ENCODE peak calls at places on chromosomes 11 and 22, in seven cellular contexts. G is progenitor cell of endocrine pancreas; U is GM12865; S is lung; D is T-helper 9 cell; H is activated CD8-positive, alpha-beta memory T cell treated with anti-CD3 and anti-CD28 coated beads, Interleukin-2, amount 50 U/mL, for 4 hours; W is NCI-H187. B is an unnamed sample.

GRCh38 chr11:1407668-1408067 is 17.9 kb downstream of the BRSK2 start:
- DNase-seq in G (no peak), U (no peak), S (no peak), D (no peak), H (no peak), W (no peak), B (no peak)

GRCh38 chr11:11813288-11813962 is 28.3 kb upstream of the USP47 start:
- DNase-seq in G (no peak), U (no peak), S (peak), D (no peak), H (no peak), W (no peak), B (no peak)

GRCh38 chr11:67265633-67266423 is 445 bp upstream of the GRK2 start:
- DNase-seq in G (peak), U (peak), S (peak), D (peak), H (peak), W (peak), B (peak)

GRCh38 chr11:108516125-108516524 is 17.9 kb upstream of the POGLUT3 start:
- DNase-seq in G (no peak), U (no peak), S (no peak), D (no peak), H (no peak), W (no peak), B (no peak)

GRCh38 chr11:1149545-1149944 is 8.2 kb upstream of the MUC5AC start:
- DNase-seq in G (no peak), U (no peak), S (no peak), D (no peak), H (no peak), W (no peak), B (no peak)

GRCh38 chr11:86719781-86720463 is 47.5 kb upstream of the ME3 start:
- DNase-seq in G (no peak), U (no peak), S (no peak), D (no peak), H (no peak), W (no peak), B (no peak)

GRCh38 chr11:70348608-70349007 is 49.7 kb upstream of the CTTN start:
- DNase-seq in G (no peak), U (no peak), S (no peak), D (no peak), H (no peak), W (no peak), B (no peak)

GRCh38 chr11:73597956-73598718 is at the start of gene FAM168A:
- DNase-seq in G (peak), U (peak), S (peak), D (peak), H (peak), W (peak), B (peak)

GRCh38 chr11:255816-256215 is 19.0 kb downstream of the PSMD13 start:
- DNase-seq in G (no peak), U (no peak), S (no peak), D (no peak), H (no peak), W (no peak), B (no peak)

GRCh38 chr22:41801147-41801819 is 804 bp downstream of the CCDC134 start:
- DNase-seq in G (no peak), U (no peak), S (no peak), D (no peak), H (no peak), W (no peak), B (no peak)

GRCh38 chr11:7531011-7531410 is 17.2 kb downstream of the PPFIBP2 start:
- DNase-seq in G (no peak), U (peak), S (no peak), D (no peak), H (no peak), W (no peak), B (no peak)

GRCh38 chr11:123202723-123203122 is 7.7 kb upstream of the CLMP start:
- DNase-seq in G (no peak), U (no peak), S (no peak), D (no peak), H (no peak), W (no peak), B (no peak)

GRCh38 chr11:12457030-12457600 is 79.7 kb downstream of the PARVA start:
- DNase-seq in G (no peak), U (no peak), S (no peak), D (no peak), H (no peak), W (no peak), B (no peak)

GRCh38 chr11:62791501-62792192 is at the start of gene TMEM223:
- DNase-seq in G (peak), U (peak), S (peak), D (peak), H (peak), W (peak), B (peak)

GRCh38 chr11:130170345-130170744 is 10.8 kb downstream of the ST14 start:
- DNase-seq in G (no peak), U (no peak), S (no peak), D (no peak), H (no peak), W (no peak), B (peak)

GRCh38 chr11:78691215-78691614 is 116.6 kb upstream of the NARS2 start:
- DNase-seq in G (no peak), U (no peak), S (no peak), D (no peak), H (no peak), W (no peak), B (no peak)

GRCh38 chr11:90318651-90319050 is 95.8 kb upstream of the CHORDC1 start:
- DNase-seq in G (no peak), U (no peak), S (no peak), D (no peak), H (no peak), W (no peak), B (no peak)

GRCh38 chr11:93493252-93493897 is 49.8 kb downstream of the SMCO4 start:
- DNase-seq in G (no peak), U (no peak), S (no peak), D (no peak), H (no peak), W (no peak), B (peak)

GRCh38 chr11:16043617-16044016 is 312.7 kb downstream of the SOX6 start:
- DNase-seq in G (no peak), U (no peak), S (no peak), D (no peak), H (no peak), W (no peak), B (no peak)

GRCh38 chr11:74778581-74778980 is 29.9 kb downstream of the RNF169 start:
- DNase-seq in G (no peak), U (no peak), S (no peak), D (no peak), H (no peak), W (no peak), B (no peak)

GRCh38 chr22:21984793-21985192 is 2.2 kb upstream of the TOP3B start:
- DNase-seq in G (no peak), U (peak), S (no peak), D (no peak), H (no peak), W (no peak), B (no peak)

GRCh38 chr11:88404363-88404762 is 66.8 kb upstream of the CTSC start:
- DNase-seq in G (no peak), U (no peak), S (no peak), D (no peak), H (no peak), W (no peak), B (no peak)

GRCh38 chr11:130813638-130814037 is 102.6 kb downstream of the SNX19 start:
- DNase-seq in G (no peak), U (no peak), S (no peak), D (no peak), H (no peak), W (no peak), B (no peak)

GRCh38 chr22:36860821-36861659 is at the start of gene NCF4:
- DNase-seq in G (no peak), U (peak), S (peak), D (peak), H (no peak), W (no peak), B (peak)

GRCh38 chr11:130477646-130478203 is 29.3 kb downstream of the ADAMTS15 start:
- DNase-seq in G (no peak), U (no peak), S (peak), D (no peak), H (no peak), W (no peak), B (no peak)

GRCh38 chr22:44246615-44247326 is 66.0 kb downstream of the SHISAL1 start:
- DNase-seq in G (no peak), U (no peak), S (peak), D (no peak), H (no peak), W (no peak), B (no peak)

GRCh38 chr22:48811885-48812284 is 1015.8 kb downstream of the BRD1 start:
- DNase-seq in G (no peak), U (no peak), S (no peak), D (no peak), H (no peak), W (no peak), B (no peak)

GRCh38 chr11:114183041-114183511 is 113.1 kb upstream of the NNMT start:
- DNase-seq in G (no peak), U (no peak), S (no peak), D (peak), H (peak), W (no peak), B (no peak)

GRCh38 chr11:111581341-111581740 is 20.9 kb upstream of the SIK2 start:
- DNase-seq in G (no peak), U (no peak), S (no peak), D (no peak), H (no peak), W (no peak), B (no peak)

GRCh38 chr11:9396752-9397151 is 12.3 kb downstream of the IPO7 start:
- DNase-seq in G (no peak), U (peak), S (no peak), D (no peak), H (no peak), W (no peak), B (no peak)

GRCh38 chr11:66013762-66014100 is 1.9 kb downstream of the CST6 start:
- DNase-seq in G (no peak), U (no peak), S (no peak), D (no peak), H (no peak), W (no peak), B (no peak)

GRCh38 chr11:3781423-3781822 is 15.9 kb downstream of the NUP98 start:
- DNase-seq in G (no peak), U (no peak), S (no peak), D (no peak), H (no peak), W (no peak), B (no peak)

GRCh38 chr11:134439181-134439580 is 27.1 kb upstream of the B3GAT1 start:
- DNase-seq in G (no peak), U (no peak), S (no peak), D (no peak), H (no peak), W (no peak), B (no peak)